ENCODE peak calls at places on chromosomes 5 and 9, in six cellular contexts. R, A, N, H, Y and U are unnamed samples.

GRCh38 chr5:83337453-83338035 is 134.0 kb upstream of the VCAN start:
- DNase-seq in R (no peak), N (no peak), H (no peak), A (no peak), Y (no peak), U (no peak)

GRCh38 chr5:157204765-157205164 is 24.1 kb downstream of the ITK start:
- DNase-seq in A (no peak), R (peak), N (no peak), Y (no peak), H (no peak), U (no peak)

GRCh38 chr9:18260527-18260926 is 213.4 kb upstream of the ADAMTSL1 start:
- DNase-seq in A (no peak), H (no peak), Y (no peak), R (no peak), N (no peak), U (no peak)

GRCh38 chr5:22928821-22929482 is 75.8 kb upstream of the CDH12 start:
- DNase-seq in A (no peak), N (no peak), R (no peak), H (no peak), Y (no peak), U (no peak)

GRCh38 chr9:109017493-109017892 is 4.2 kb upstream of the CTNNAL1 start:
- DNase-seq in A (no peak), Y (no peak), N (no peak), R (no peak), H (no peak), U (no peak)

GRCh38 chr5:80885698-80886000 is 74.5 kb upstream of the RASGRF2 start:
- DNase-seq in H (no peak), R (no peak), A (no peak), N (no peak), Y (no peak), U (no peak)

GRCh38 chr5:7629559-7629958 is 221.4 kb downstream of the CFAP90 start:
- DNase-seq in Y (no peak), N (peak), H (peak), A (no peak), R (no peak), U (no peak)

GRCh38 chr9:120892748-120893584 is 16.0 kb upstream of the PHF19 start:
- DNase-seq in R (peak), A (peak), Y (peak), N (no peak), H (no peak), U (peak)

GRCh38 chr9:75108571-75108970 is 20.3 kb downstream of the OSTF1 start:
- DNase-seq in H (no peak), R (no peak), A (no peak), N (no peak), Y (no peak), U (no peak)

GRCh38 chr9:22107646-22108045 is 98.5 kb upstream of the CDKN2B start:
- DNase-seq in H (no peak), N (no peak), A (no peak), R (no peak), Y (no peak), U (no peak)

GRCh38 chr5:143258559-143259253 is 144.8 kb downstream of the NR3C1 start:
- DNase-seq in A (no peak), H (no peak), Y (no peak), N (no peak), R (no peak), U (no peak)

GRCh38 chr9:102950341-102950740 is 44.8 kb upstream of the CYLC2 start:
- DNase-seq in H (no peak), R (no peak), Y (no peak), A (no peak), N (no peak), U (no peak)

GRCh38 chr5:133520991-133521706 is 91.2 kb downstream of the FSTL4 start:
- DNase-seq in Y (no peak), H (no peak), A (no peak), R (no peak), N (no peak), U (no peak)

GRCh38 chr5:72369301-72370079 is 49.3 kb downstream of the PTCD2 start:
- DNase-seq in A (no peak), N (no peak), R (no peak), H (no peak), Y (no peak), U (no peak)

GRCh38 chr9:120956862-120957261 is 30.3 kb upstream of the TRAF1 start:
- DNase-seq in N (no peak), A (no peak), Y (no peak), R (no peak), H (no peak), U (no peak)

GRCh38 chr9:36194326-36195000 is 3.7 kb downstream of the CLTA start:
- DNase-seq in Y (no peak), H (no peak), A (no peak), N (no peak), R (no peak), U (no peak)

GRCh38 chr9:7656648-7657047 is 142.9 kb downstream of the DMAC1 start:
- DNase-seq in Y (no peak), H (no peak), A (no peak), R (no peak), N (no peak), U (no peak)

GRCh38 chr5:98770158-98770910 is 3.1 kb upstream of the RGMB start:
- DNase-seq in A (peak), Y (no peak), H (peak), R (peak), N (no peak), U (no peak)

GRCh38 chr9:69190086-69190865 is 16.2 kb downstream of the TJP2 start:
- DNase-seq in R (no peak), N (no peak), Y (no peak), H (no peak), A (no peak), U (no peak)

GRCh38 chr9:22308177-22308576 is 138.4 kb upstream of the DMRTA1 start:
- DNase-seq in H (no peak), Y (no peak), A (no peak), R (no peak), N (no peak), U (no peak)

GRCh38 chr9:98455256-98455956 is 200.0 kb upstream of the TBC1D2 start:
- DNase-seq in Y (no peak), R (no peak), N (no peak), H (no peak), A (no peak), U (no peak)

GRCh38 chr5:97182571-97183099 is 412 bp downstream of the RIOK2 start:
- DNase-seq in Y (no peak), N (no peak), R (no peak), H (no peak), A (no peak), U (no peak)

GRCh38 chr5:157506981-157507780 is 47.2 kb downstream of the NIPAL4 start:
- DNase-seq in H (no peak), N (no peak), A (no peak), Y (no peak), R (no peak), U (no peak)

GRCh38 chr9:135501261-135502167 is 1.0 kb downstream of the MRPS2 start:
- DNase-seq in H (no peak), A (no peak), Y (peak), R (no peak), N (no peak), U (no peak)

GRCh38 chr5:35761541-35761940 is 95.2 kb upstream of the IL7R start:
- DNase-seq in N (no peak), R (peak), A (no peak), H (no peak), Y (no peak), U (no peak)

GRCh38 chr9:76716270-76716669 is 48.0 kb upstream of the PCA3 start:
- DNase-seq in N (no peak), H (no peak), Y (no peak), A (no peak), R (no peak), U (no peak)